ENCODE peak calls at places on chromosomes 4 and X, in five cellular contexts. E, S, B, N and H are unnamed samples.
A peak's percentile ranks its signal among the peaks of the same experiment; 100 is the strongest.

GRCh38 chrX:10415704-10416001 is 204.7 kb downstream of the MID1 start:
- DNase-seq in E (no peak), S (no peak), B (no peak), N (no peak), H (no peak)

GRCh38 chr4:33150139-33150538 is 2430.0 kb downstream of the PCDH7 start:
- DNase-seq in E (no peak), S (no peak), B (no peak), N (no peak), H (no peak)

GRCh38 chr4:19721587-19721986 is 530.1 kb upstream of the SLIT2 start:
- DNase-seq in E (no peak), S (no peak), B (no peak), N (no peak), H (no peak)

GRCh38 chrX:40201486-40201885 is 103.7 kb upstream of the BCOR start:
- DNase-seq in E (no peak), S (no peak), B (no peak), N (peak; percentile 15), H (no peak)

GRCh38 chr4:141047228-141047884 is 85.9 kb downstream of the RNF150 start:
- DNase-seq in E (no peak), S (no peak), B (no peak), N (no peak), H (no peak)

GRCh38 chr4:113397114-113397701 is 347.8 kb downstream of the ANK2 start:
- DNase-seq in E (no peak), S (no peak), B (no peak), N (no peak), H (no peak)

GRCh38 chr4:100075056-100075455 is 115.2 kb downstream of the DDIT4L start:
- DNase-seq in E (no peak), S (no peak), B (no peak), N (no peak), H (no peak)

GRCh38 chr4:41644288-41644914 is 104.1 kb downstream of the PHOX2B start:
- DNase-seq in E (no peak), S (peak; percentile 79), B (no peak), N (peak; percentile 15), H (no peak)

GRCh38 chr4:145734576-145735329 is 54.8 kb downstream of the C4orf51 start:
- DNase-seq in E (no peak), S (no peak), B (no peak), N (no peak), H (no peak)

GRCh38 chrX:77953708-77954107 is 15.7 kb downstream of the PGAM4 start:
- DNase-seq in E (no peak), S (no peak), B (no peak), N (no peak), H (no peak)

GRCh38 chrX:9171841-9172240 is 137.9 kb upstream of the FAM9B start:
- DNase-seq in E (no peak), S (no peak), B (no peak), N (no peak), H (no peak)

GRCh38 chr4:173167793-173168395 is 717 bp upstream of the GALNT7 start:
- DNase-seq in E (peak; percentile 3), S (no peak), B (peak; percentile 19), N (peak; percentile 40), H (no peak)